ENCODE peak calls at places on chromosome 3, in four cellular contexts. I, G, M and P are unnamed samples.
A peak's percentile ranks its signal among the peaks of the same experiment; 100 is the strongest.

GRCh38 chr3:184334470-184335158 is 2.8 kb upstream of the FAM131A start:
- DNase-seq in I (no peak), G (no peak), M (no peak), P (no peak)

GRCh38 chr3:167941234-167941995 is 154.3 kb downstream of the GOLIM4 start:
- DNase-seq in I (no peak), G (no peak), M (no peak), P (no peak)

GRCh38 chr3:158977497-158977896 is 175.6 kb downstream of the MFSD1 start:
- DNase-seq in I (no peak), G (no peak), M (no peak), P (no peak)

GRCh38 chr3:131033480-131034080 is 6.9 kb downstream of the NEK11 start:
- DNase-seq in I (no peak), G (no peak), M (peak; percentile 33), P (peak; percentile 69)

GRCh38 chr3:113620091-113620490 is 76.4 kb downstream of the USF3 start:
- DNase-seq in I (no peak), G (no peak), M (no peak), P (no peak)

GRCh38 chr3:138227650-138228049 is 40.5 kb downstream of the ARMC8 start:
- DNase-seq in I (no peak), G (no peak), M (no peak), P (no peak)

GRCh38 chr3:172321035-172321434 is 127.2 kb downstream of the GHSR start:
- DNase-seq in I (no peak), G (no peak), M (no peak), P (no peak)

GRCh38 chr3:152719264-152719663 is 115.7 kb upstream of the P2RY1 start:
- DNase-seq in I (no peak), G (no peak), M (peak; percentile 60), P (peak; percentile 72)

GRCh38 chr3:15462451-15462850 is 35.1 kb downstream of the EAF1 start:
- DNase-seq in I (no peak), G (no peak), M (no peak), P (no peak)

GRCh38 chr3:183815951-183816475 is 9.4 kb downstream of the MAP6D1 start:
- DNase-seq in I (no peak), G (no peak), M (no peak), P (no peak)

GRCh38 chr3:45590822-45591546 is 3.6 kb upstream of the LIMD1 start:
- DNase-seq in I (no peak), G (no peak), M (no peak), P (no peak)

GRCh38 chr3:121817753-121818152 is 17.1 kb downstream of the IQCB1 start:
- DNase-seq in I (no peak), G (no peak), M (no peak), P (no peak)

DNA sequence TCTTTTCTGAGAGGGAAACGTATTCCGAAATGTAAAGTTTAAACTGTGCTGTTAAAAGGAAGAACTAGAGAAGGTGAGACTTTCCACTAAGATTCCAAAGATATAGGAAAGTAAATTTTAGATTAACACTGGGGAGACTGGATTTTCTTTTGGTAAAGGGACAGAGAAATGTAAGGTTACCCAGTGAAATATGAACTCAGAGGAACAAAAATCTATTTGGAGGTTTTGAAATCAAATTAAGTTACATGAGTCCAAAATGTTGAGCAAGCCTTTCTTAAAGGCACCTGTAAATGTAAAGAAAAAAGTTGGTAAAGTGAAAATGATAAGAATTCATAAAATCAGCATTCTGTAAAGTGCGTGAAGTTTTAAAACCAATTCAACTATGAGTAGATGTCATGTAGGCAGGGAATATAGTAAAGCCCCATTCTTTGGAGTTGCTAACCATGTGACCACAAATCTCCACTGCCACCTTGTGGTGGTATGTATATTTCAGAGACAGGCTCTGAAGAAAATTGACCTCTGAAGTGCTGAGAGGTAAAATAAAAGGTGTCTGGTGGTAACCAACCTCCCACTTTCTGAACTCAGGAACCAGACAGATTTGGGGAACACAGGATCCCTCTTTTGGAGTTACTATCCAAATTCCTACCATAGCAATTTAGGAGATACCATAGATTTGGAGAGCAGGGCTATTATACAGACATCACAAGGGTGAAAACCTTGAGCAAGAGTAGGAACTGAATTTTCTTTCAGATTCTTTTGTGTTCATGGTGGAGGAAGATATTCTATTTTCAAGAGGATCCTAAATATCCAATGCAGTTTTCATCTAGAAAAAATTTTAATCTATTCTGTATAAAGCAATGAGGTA is 215.3 kb downstream of the ROBO2 start:
- DNase-seq in I (peak; percentile 61), G (no peak), M (peak; percentile 25), P (peak; percentile 60)
- H3K27ac ChIP-seq in I (no peak overlapping the region), G (no peak overlapping the region), M (no peak overlapping the region), P (no peak overlapping the region)

GRCh38 chr3:193971268-193971751 is 164.6 kb upstream of the HES1 start:
- DNase-seq in I (no peak), G (no peak), M (peak; percentile 42), P (no peak)

GRCh38 chr3:193972816-193973215 is 163.1 kb upstream of the HES1 start:
- DNase-seq in I (no peak), G (no peak), M (no peak), P (no peak)

GRCh38 chr3:193975072-193975535 is 160.8 kb upstream of the HES1 start:
- DNase-seq in I (peak; percentile 42), G (no peak), M (no peak), P (no peak)

GRCh38 chr3:193974591-193974990 is 161.4 kb upstream of the HES1 start:
- DNase-seq in I (no peak), G (no peak), M (no peak), P (no peak)

DNA sequence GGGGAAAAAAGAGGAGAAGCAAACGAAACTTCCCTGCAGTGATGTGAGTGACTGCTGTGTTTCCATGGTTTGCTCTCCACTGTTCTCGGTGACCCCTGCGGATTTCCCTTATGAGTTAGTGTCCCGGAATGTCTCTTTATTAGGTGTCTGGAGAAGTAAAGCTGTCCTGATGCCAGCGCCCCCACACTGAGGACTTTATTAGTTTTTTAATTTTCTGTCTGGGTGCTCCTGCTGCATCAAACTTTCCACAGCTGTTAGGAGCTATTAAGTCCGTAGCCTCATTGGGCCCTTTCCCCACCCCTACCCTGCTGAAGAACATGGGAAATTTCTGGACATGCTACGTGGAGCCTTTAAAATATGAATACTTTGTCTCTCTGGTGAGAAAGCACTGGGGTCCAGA is 161.8 kb upstream of the HES1 start:
- DNase-seq in I (no peak), G (no peak), M (no peak), P (no peak)
- H3K27ac ChIP-seq in I (no peak overlapping the region), G (no peak overlapping the region), M (no peak overlapping the region), P (no peak overlapping the region)

DNA sequence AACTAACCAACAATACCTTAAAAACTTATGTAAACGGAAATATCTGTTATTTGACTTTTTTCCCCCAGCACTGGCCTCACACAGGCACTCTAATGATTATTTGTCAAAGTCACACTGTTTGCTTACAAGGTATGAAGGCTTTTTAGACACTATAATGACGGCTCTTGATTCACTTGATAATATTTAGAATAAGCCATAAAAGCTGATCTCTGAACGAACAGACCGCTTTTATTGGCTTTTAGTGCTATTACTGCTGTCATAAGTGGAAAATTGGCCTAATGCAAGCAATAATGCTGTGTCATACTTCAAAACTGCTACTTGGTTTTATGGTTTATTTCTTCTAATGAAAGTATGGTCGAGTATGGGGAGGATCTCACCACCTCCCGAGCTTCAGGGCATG is 35.1 kb downstream of the MDFIC2 start:
- DNase-seq in I (no peak), G (no peak), M (no peak), P (no peak)
- H3K27ac ChIP-seq in I (no peak overlapping the region), G (no peak overlapping the region), M (no peak overlapping the region), P (no peak overlapping the region)

GRCh38 chr3:98326945-98327344 is 26.7 kb upstream of the OR5K4 start:
- DNase-seq in I (no peak), G (no peak), M (no peak), P (no peak)

GRCh38 chr3:98323425-98323824 is 30.2 kb upstream of the OR5K4 start:
- DNase-seq in I (no peak), G (no peak), M (no peak), P (no peak)

GRCh38 chr3:98326494-98326893 is 27.2 kb upstream of the OR5K4 start:
- DNase-seq in I (no peak), G (no peak), M (no peak), P (no peak)

GRCh38 chr3:98325055-98325454 is 28.6 kb upstream of the OR5K4 start:
- DNase-seq in I (no peak), G (no peak), M (no peak), P (no peak)

DNA sequence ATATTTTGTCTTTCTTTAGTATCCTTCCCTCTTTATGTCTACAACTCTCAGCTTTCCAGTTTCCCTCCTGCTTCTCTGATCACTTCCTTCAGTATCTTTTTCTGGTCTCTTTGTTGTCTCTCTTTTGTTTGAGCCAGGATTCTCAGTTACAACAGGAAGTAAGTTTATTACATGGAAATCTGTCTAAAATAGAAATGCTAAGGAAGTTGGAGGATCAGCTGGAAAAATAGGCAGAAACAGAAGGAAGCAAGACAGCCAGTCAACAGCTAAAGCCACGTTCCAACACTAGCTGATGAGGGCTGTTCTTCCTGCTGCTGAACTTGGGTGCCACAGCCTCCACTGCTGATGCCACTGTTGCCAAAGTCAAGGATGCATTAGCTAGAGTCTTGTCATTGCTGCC is 27.6 kb upstream of the OR5K4 start:
- DNase-seq in I (no peak), G (no peak), M (no peak), P (no peak)
- H3K27ac ChIP-seq in I (no peak overlapping the region), G (no peak overlapping the region), M (no peak overlapping the region), P (no peak overlapping the region)